ENCODE peak calls at places on chromosomes 13 and 19, in ten cellular contexts. W is lung; P is A172; I is stimulated activated CD4-positive, alpha-beta T cell treated with anti-CD3 and anti-CD28 coated beads, Interleukin-12 subunit alpha, Interleukin-12 subunit beta, amount 100 ng/mL, for 24 hours; B is amniotic stem cell; Z is NCI-H524; X is WTC11; M is AG08395; O is type B pancreatic cell; A is frontal cortex. K is an unnamed sample.

GRCh38 chr13:87667686-87668085 is 3.5 kb upstream of the SLITRK5 start:
- DNase-seq in W (no peak), P (no peak), I (no peak), B (no peak), Z (no peak), X (no peak), M (no peak), O (no peak), A (no peak), K (no peak)

GRCh38 chr19:55289117-55289796 is 5.5 kb downstream of the BRSK1 start:
- DNase-seq in W (no peak), P (peak; percentile 50), I (no peak), B (no peak), Z (peak; percentile 60), X (no peak), M (no peak), O (no peak), A (no peak), K (no peak)

GRCh38 chr19:35566738-35567137 is 3.3 kb upstream of the ATP4A start:
- DNase-seq in W (no peak), P (no peak), I (no peak), B (no peak), Z (no peak), X (no peak), M (no peak), O (no peak), A (no peak), K (no peak)

GRCh38 chr19:24033962-24034342 is 53.0 kb upstream of the ZNF254 start:
- DNase-seq in W (peak; percentile 63), P (peak; percentile 45), I (no peak), B (peak; percentile 20), Z (peak; percentile 50), X (no peak), M (peak; percentile 56), O (no peak), A (no peak), K (peak; percentile 24)

GRCh38 chr13:35474551-35474950 is 1.9 kb downstream of the MAB21L1 start:
- DNase-seq in W (no peak), P (peak; percentile 8), I (no peak), B (no peak), Z (peak; percentile 64), X (no peak), M (no peak), O (no peak), A (no peak), K (no peak)

GRCh38 chr13:113567681-113568080 is 16.9 kb upstream of the TFDP1 start:
- DNase-seq in W (peak; percentile 5), P (no peak), I (no peak), B (no peak), Z (no peak), X (no peak), M (no peak), O (no peak), A (no peak), K (no peak)

GRCh38 chr19:46916971-46917370 is 56.2 kb downstream of the ARHGAP35 start:
- DNase-seq in W (no peak), P (no peak), I (no peak), B (no peak), Z (no peak), X (no peak), M (no peak), O (no peak), A (no peak), K (no peak)

GRCh38 chr19:18775586-18776287 is 15.4 kb downstream of the COMP start:
- DNase-seq in W (no peak), P (peak; percentile 72), I (no peak), B (no peak), Z (no peak), X (no peak), M (peak; percentile 89), O (no peak), A (no peak), K (peak; percentile 40)

GRCh38 chr19:38673030-38673429 is 25.6 kb downstream of the ACTN4 start:
- DNase-seq in W (no peak), P (no peak), I (no peak), B (no peak), Z (no peak), X (no peak), M (no peak), O (no peak), A (no peak), K (no peak)

GRCh38 chr13:109783447-109783814 is 3.0 kb downstream of the IRS2 start:
- DNase-seq in W (no peak), P (no peak), I (no peak), B (no peak), Z (peak; percentile 50), X (peak; percentile 75), M (no peak), O (no peak), A (no peak), K (no peak)

GRCh38 chr19:55165952-55166529 is 372 bp downstream of the DNAAF3 start:
- DNase-seq in W (peak; percentile 72), P (peak; percentile 92), I (no peak), B (no peak), Z (peak; percentile 85), X (peak; percentile 93), M (peak; percentile 69), O (no peak), A (peak; percentile 74), K (no peak)

GRCh38 chr19:13795595-13796300 is 505 bp downstream of the ZSWIM4 start:
- DNase-seq in W (no peak), P (peak; percentile 49), I (no peak), B (no peak), Z (peak; percentile 45), X (peak; percentile 46), M (no peak), O (no peak), A (no peak), K (no peak)

GRCh38 chr19:19459707-19460251 is 54.3 kb downstream of the GATAD2A start:
- DNase-seq in W (no peak), P (peak; percentile 83), I (peak; percentile 40), B (no peak), Z (no peak), X (no peak), M (peak; percentile 73), O (no peak), A (no peak), K (no peak)

GRCh38 chr13:21435710-21436151 is 23.4 kb downstream of the ZDHHC20 start:
- DNase-seq in W (peak; percentile 67), P (peak; percentile 80), I (peak; percentile 10), B (peak; percentile 55), Z (no peak), X (no peak), M (peak; percentile 91), O (no peak), A (no peak), K (peak; percentile 66)

GRCh38 chr19:19297759-19298158 is 22.6 kb downstream of the SUGP1 start:
- DNase-seq in W (no peak), P (no peak), I (no peak), B (no peak), Z (no peak), X (no peak), M (no peak), O (no peak), A (no peak), K (no peak)

GRCh38 chr19:43784981-43785808 is 4.4 kb upstream of the KCNN4 start:
- DNase-seq in W (peak; percentile 54), P (peak; percentile 89), I (no peak), B (peak; percentile 32), Z (peak; percentile 52), X (peak; percentile 63), M (peak; percentile 76), O (no peak), A (peak; percentile 66), K (peak; percentile 44)

GRCh38 chr13:44306401-44307192 is 67.0 kb upstream of the SERP2 start:
- DNase-seq in W (no peak), P (peak; percentile 93), I (no peak), B (peak; percentile 63), Z (no peak), X (peak; percentile 38), M (peak; percentile 77), O (no peak), A (no peak), K (peak; percentile 50)

GRCh38 chr13:99103536-99103935 is 97.1 kb upstream of the UBAC2 start:
- DNase-seq in W (no peak), P (no peak), I (no peak), B (no peak), Z (peak; percentile 90), X (no peak), M (peak; percentile 29), O (no peak), A (no peak), K (no peak)

GRCh38 chr19:18645035-18645511 is 8.2 kb downstream of the KLHL26 start:
- DNase-seq in W (no peak), P (no peak), I (no peak), B (no peak), Z (no peak), X (no peak), M (no peak), O (no peak), A (no peak), K (no peak)

GRCh38 chr13:76620036-76620435 is 266.2 kb downstream of the KCTD12 start:
- DNase-seq in W (no peak), P (peak; percentile 2), I (no peak), B (no peak), Z (no peak), X (no peak), M (no peak), O (no peak), A (no peak), K (no peak)

GRCh38 chr19:55454787-55455243 is 6.6 kb downstream of the ISOC2 start:
- DNase-seq in W (no peak), P (peak; percentile 39), I (no peak), B (peak; percentile 19), Z (peak; percentile 72), X (peak; percentile 83), M (peak; percentile 68), O (no peak), A (peak; percentile 69), K (no peak)

GRCh38 chr13:27076411-27076810 is 95.2 kb downstream of the USP12 start:
- DNase-seq in W (no peak), P (no peak), I (no peak), B (no peak), Z (no peak), X (no peak), M (no peak), O (no peak), A (no peak), K (no peak)

GRCh38 chr13:74479124-74479523 is 344.9 kb upstream of the KLF12 start:
- DNase-seq in W (no peak), P (no peak), I (no peak), B (no peak), Z (no peak), X (no peak), M (no peak), O (no peak), A (no peak), K (no peak)

GRCh38 chr13:108270442-108270841 is 924 bp downstream of the TNFSF13B start:
- DNase-seq in W (no peak), P (no peak), I (no peak), B (no peak), Z (no peak), X (no peak), M (no peak), O (no peak), A (no peak), K (no peak)

GRCh38 chr19:8938576-8938975 is 71.6 kb downstream of the MUC16 start:
- DNase-seq in W (no peak), P (no peak), I (no peak), B (no peak), Z (no peak), X (no peak), M (no peak), O (no peak), A (no peak), K (no peak)

GRCh38 chr19:10701955-10702307 is 692 bp downstream of the QTRT1 start:
- DNase-seq in W (no peak), P (no peak), I (no peak), B (no peak), Z (peak; percentile 87), X (peak; percentile 64), M (no peak), O (no peak), A (no peak), K (no peak)

GRCh38 chr13:58573742-58574141 is 942.2 kb downstream of the PCDH17 start:
- DNase-seq in W (no peak), P (no peak), I (no peak), B (no peak), Z (no peak), X (no peak), M (no peak), O (no peak), A (no peak), K (no peak)

GRCh38 chr13:44396295-44396962 is 22.8 kb downstream of the SERP2 start:
- DNase-seq in W (no peak), P (no peak), I (no peak), B (no peak), Z (no peak), X (no peak), M (no peak), O (no peak), A (no peak), K (no peak)